ENCODE peak calls at places on chromosomes 4 and X, in six cellular contexts. One of them, this sample, is unnamed.

GRCh38 chr4:53592128-53592527 is 842 bp upstream of the LNX1 start:
- DNase-seq in GM12878: no peak
- DNase-seq in K562: no peak
- DNase-seq in GM12891: no peak
- DNase-seq in H1: no peak
- DNase-seq in HepG2: no peak
- DNase-seq in this sample: no peak

GRCh38 chr4:108370291-108370690 is 201.6 kb upstream of the LEF1 start:
- DNase-seq in GM12878: no peak
- DNase-seq in K562: no peak
- DNase-seq in GM12891: no peak
- DNase-seq in H1: no peak
- DNase-seq in HepG2: no peak
- DNase-seq in this sample: no peak

GRCh38 chrX:155263854-155264628 is at the start of gene RAB39B:
- DNase-seq in GM12878: peak
- DNase-seq in K562: no peak
- DNase-seq in GM12891: peak
- DNase-seq in H1: peak
- DNase-seq in HepG2: peak
- DNase-seq in this sample: peak

GRCh38 chr4:185456131-185456530 is 15.4 kb downstream of the CCDC110 start:
- DNase-seq in GM12878: no peak
- DNase-seq in K562: no peak
- DNase-seq in GM12891: no peak
- DNase-seq in H1: no peak
- DNase-seq in HepG2: no peak
- DNase-seq in this sample: no peak

GRCh38 chr4:15037923-15038541 is 35.8 kb downstream of the CPEB2 start:
- DNase-seq in GM12878: no peak
- DNase-seq in K562: no peak
- DNase-seq in GM12891: no peak
- DNase-seq in H1: no peak
- DNase-seq in HepG2: no peak
- DNase-seq in this sample: no peak

GRCh38 chr4:141657550-141657949 is 21.2 kb downstream of the IL15 start:
- DNase-seq in GM12878: no peak
- DNase-seq in K562: no peak
- DNase-seq in GM12891: no peak
- DNase-seq in H1: no peak
- DNase-seq in HepG2: no peak
- DNase-seq in this sample: no peak

GRCh38 chr4:163331629-163332360 is 601 bp downstream of the NPY1R start:
- DNase-seq in GM12878: no peak
- DNase-seq in K562: no peak
- DNase-seq in GM12891: peak
- DNase-seq in H1: peak
- DNase-seq in HepG2: no peak
- DNase-seq in this sample: no peak

GRCh38 chr4:67545996-67546356 is 673 bp upstream of the CENPC start:
- DNase-seq in GM12878: no peak
- DNase-seq in K562: no peak
- DNase-seq in GM12891: no peak
- DNase-seq in H1: no peak
- DNase-seq in HepG2: no peak
- DNase-seq in this sample: no peak

GRCh38 chr4:76003015-76003414 is 4.3 kb downstream of the CXCL9 start:
- DNase-seq in GM12878: no peak
- DNase-seq in K562: no peak
- DNase-seq in GM12891: no peak
- DNase-seq in H1: no peak
- DNase-seq in HepG2: no peak
- DNase-seq in this sample: no peak

GRCh38 chr4:79652232-79652631 is 244.2 kb upstream of the GK2 start:
- DNase-seq in GM12878: no peak
- DNase-seq in K562: no peak
- DNase-seq in GM12891: no peak
- DNase-seq in H1: no peak
- DNase-seq in HepG2: peak
- DNase-seq in this sample: no peak

GRCh38 chr4:124713213-124713592 is 671 bp upstream of the ANKRD50 start:
- DNase-seq in GM12878: no peak
- DNase-seq in K562: peak
- DNase-seq in GM12891: no peak
- DNase-seq in H1: peak
- DNase-seq in HepG2: peak
- DNase-seq in this sample: peak

GRCh38 chr4:168651374-168651773 is 154.5 kb downstream of the PALLD start:
- DNase-seq in GM12878: no peak
- DNase-seq in K562: no peak
- DNase-seq in GM12891: no peak
- DNase-seq in H1: no peak
- DNase-seq in HepG2: no peak
- DNase-seq in this sample: no peak

GRCh38 chr4:1375761-1376322 is 28.8 kb downstream of the UVSSA start:
- DNase-seq in GM12878: no peak
- DNase-seq in K562: no peak
- DNase-seq in GM12891: no peak
- DNase-seq in H1: no peak
- DNase-seq in HepG2: no peak
- DNase-seq in this sample: no peak

GRCh38 chrX:155262970-155263754 is 1.1 kb downstream of the RAB39B start:
- DNase-seq in GM12878: no peak
- DNase-seq in K562: no peak
- DNase-seq in GM12891: no peak
- DNase-seq in H1: no peak
- DNase-seq in HepG2: no peak
- DNase-seq in this sample: no peak

GRCh38 chr4:94798808-94799207 is 41.1 kb downstream of the BMPR1B start:
- DNase-seq in GM12878: no peak
- DNase-seq in K562: no peak
- DNase-seq in GM12891: no peak
- DNase-seq in H1: no peak
- DNase-seq in HepG2: no peak
- DNase-seq in this sample: no peak

DNA sequence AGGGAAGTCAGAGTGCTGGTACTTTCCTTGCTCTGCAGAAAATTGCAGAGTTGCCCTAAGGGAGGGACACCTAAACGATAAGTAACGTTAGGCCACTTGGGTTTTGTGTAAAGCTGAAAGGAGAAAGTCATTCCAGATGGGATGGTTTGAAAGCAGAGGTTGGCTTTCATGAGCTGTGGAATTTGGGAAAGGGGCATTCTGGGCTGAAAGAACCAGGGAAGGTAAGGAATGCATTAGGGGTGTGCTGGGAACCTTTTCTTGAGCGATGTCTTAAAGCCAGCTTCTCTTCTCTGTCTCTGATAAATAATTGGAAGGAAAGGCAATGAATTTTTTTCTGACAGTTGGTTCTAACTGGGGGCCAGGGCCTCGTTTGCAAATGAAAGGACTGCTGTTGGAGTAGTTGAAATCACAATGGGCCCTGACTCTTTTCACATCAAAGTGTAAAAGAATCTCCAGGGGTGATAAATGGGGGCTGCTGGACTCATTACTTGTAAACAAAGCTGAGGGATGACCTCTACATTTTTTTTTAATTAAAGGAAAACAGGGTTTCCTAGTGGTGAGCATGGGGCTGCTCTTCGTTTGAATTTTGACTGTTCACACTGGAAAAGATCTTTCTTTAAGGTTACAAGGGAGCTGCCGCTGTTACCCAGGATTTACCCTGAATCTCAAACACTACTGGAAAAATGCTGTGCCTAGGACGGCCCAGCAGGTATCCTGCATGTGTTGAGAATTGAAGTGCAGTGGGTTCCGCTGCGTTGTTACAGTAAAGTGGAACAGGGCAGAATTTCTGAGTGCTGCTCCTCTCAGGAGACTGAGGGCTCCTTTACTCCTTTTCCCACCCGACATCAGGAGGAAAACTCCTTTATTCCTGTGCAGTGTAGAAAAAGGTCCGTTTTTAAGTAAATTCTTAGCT is 25.0 kb downstream of the AFF1 start:
- DNase-seq in GM12878: no peak
- DNase-seq in K562: no peak
- DNase-seq in GM12891: no peak
- DNase-seq in H1: peak
- DNase-seq in HepG2: no peak
- DNase-seq in this sample: no peak
- TF ChIP-seq TAF1 in GM12878: no peak
- TF ChIP-seq TAF1 in K562: no peak
- TF ChIP-seq TAF1 in GM12891: no peak
- TF ChIP-seq TAF1 in H1: peak
- TF ChIP-seq TAF1 in HepG2: no peak
- TF ChIP-seq TAF1 in this sample: no peak

DNA sequence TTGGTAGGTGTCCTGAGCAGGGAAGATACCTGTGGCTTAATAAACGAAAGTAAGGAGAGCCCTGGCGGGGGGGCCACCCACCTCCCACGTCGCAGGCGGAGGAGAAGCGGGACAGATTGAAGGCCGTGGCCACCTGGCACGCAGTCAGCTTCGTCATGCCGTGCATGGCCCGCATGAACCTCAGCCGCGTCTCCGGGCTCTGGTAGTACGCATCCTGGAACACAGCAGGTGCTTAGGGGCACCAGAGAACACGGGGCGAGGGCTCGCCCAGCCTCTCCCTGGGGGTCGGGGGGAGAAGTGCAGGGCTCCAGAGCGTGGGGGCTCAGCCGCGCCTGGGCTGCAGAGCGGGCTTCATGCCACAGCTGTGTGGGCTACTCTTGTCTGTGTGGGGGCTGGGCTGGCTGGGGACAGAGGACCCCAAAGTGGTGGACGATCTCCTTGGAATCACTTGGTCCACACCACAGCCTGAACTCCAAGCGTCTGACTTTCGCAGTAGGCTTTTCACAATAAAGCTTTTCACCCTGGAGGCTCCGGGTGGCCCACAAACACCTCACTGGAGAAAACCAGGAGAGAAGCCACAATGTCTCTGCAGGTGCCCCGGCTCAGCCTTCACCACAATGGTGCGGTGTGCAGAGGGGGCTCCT is 27.1 kb upstream of the SLC25A6 start:
- DNase-seq in GM12878: no peak
- DNase-seq in K562: no peak
- DNase-seq in GM12891: no peak
- DNase-seq in H1: no peak
- DNase-seq in HepG2: no peak
- DNase-seq in this sample: no peak
- TF ChIP-seq POLR2A in GM12878: peak
- TF ChIP-seq POLR2A in K562: no peak
- TF ChIP-seq POLR2A in GM12891: no peak
- TF ChIP-seq POLR2A in H1: no peak
- TF ChIP-seq POLR2A in HepG2: no peak
- TF ChIP-seq POLR2A in this sample: no peak

GRCh38 chrX:24796204-24796603 is 102.5 kb downstream of the POLA1 start:
- DNase-seq in GM12878: no peak
- DNase-seq in K562: no peak
- DNase-seq in GM12891: no peak
- DNase-seq in H1: no peak
- DNase-seq in HepG2: no peak
- DNase-seq in this sample: no peak

GRCh38 chrX:24799565-24799964 is 105.8 kb downstream of the POLA1 start:
- DNase-seq in GM12878: no peak
- DNase-seq in K562: no peak
- DNase-seq in GM12891: no peak
- DNase-seq in H1: no peak
- DNase-seq in HepG2: no peak
- DNase-seq in this sample: no peak

GRCh38 chrX:24799078-24799477 is 105.4 kb downstream of the POLA1 start:
- DNase-seq in GM12878: no peak
- DNase-seq in K562: no peak
- DNase-seq in GM12891: no peak
- DNase-seq in H1: no peak
- DNase-seq in HepG2: no peak
- DNase-seq in this sample: no peak
- TF ChIP-seq TAF1 in GM12878: no peak
- TF ChIP-seq TAF1 in K562: no peak
- TF ChIP-seq TAF1 in GM12891: no peak
- TF ChIP-seq TAF1 in H1: no peak
- TF ChIP-seq TAF1 in HepG2: no peak
- TF ChIP-seq TAF1 in this sample: no peak

DNA sequence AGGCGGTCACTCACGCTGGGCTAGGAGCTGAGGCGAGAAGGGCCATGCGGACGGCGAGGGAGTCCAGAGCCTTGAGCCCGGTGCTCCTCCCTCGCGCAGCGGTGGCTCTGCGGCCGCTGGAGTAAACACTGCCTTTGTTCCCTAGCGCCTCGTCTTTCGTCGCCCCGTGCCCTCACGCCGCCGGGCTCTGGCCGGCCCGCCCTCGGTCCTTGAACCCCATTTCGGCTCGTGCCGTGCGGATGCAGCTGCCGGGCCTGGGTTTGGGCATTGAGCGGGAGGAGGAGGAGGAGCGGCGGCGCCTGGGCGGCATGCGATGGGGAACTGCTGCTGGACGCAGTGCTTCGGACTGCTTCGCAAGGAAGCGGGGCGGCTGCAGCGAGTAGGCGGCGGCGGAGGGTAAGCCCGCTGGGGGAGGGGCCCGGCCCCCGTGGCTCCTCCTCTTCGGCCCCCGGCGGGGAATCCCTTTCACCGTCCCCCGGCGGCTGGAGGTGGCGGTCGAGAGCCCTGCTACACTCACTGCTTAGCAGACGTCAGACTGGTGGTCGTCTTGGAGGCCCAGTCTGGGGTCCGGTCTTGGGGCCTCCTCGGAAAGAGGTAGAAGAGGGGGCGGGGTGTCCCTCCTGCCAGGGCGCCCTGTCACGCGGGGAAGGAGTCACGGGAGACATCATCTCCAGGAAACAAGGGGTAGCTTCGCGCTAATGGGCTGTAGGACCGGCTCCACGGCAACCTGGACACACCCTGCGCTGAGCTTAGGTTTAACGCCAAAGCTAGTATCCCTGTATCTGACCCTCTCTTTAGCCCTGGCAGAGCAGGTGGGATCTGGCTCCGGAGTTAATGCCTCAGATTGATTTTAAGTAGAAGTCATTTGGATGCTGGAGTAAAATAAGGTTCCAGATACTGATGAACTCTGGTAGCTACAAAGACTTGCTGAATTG is at the start of gene AP1AR:
- DNase-seq in GM12878: peak
- DNase-seq in K562: peak
- DNase-seq in GM12891: peak
- DNase-seq in H1: peak
- DNase-seq in HepG2: peak
- DNase-seq in this sample: peak
- TF ChIP-seq POLR2A in GM12878: peak
- TF ChIP-seq POLR2A in K562: peak
- TF ChIP-seq POLR2A in GM12891: peak
- TF ChIP-seq POLR2A in H1: peak
- TF ChIP-seq POLR2A in HepG2: peak
- TF ChIP-seq POLR2A in this sample: peak

DNA sequence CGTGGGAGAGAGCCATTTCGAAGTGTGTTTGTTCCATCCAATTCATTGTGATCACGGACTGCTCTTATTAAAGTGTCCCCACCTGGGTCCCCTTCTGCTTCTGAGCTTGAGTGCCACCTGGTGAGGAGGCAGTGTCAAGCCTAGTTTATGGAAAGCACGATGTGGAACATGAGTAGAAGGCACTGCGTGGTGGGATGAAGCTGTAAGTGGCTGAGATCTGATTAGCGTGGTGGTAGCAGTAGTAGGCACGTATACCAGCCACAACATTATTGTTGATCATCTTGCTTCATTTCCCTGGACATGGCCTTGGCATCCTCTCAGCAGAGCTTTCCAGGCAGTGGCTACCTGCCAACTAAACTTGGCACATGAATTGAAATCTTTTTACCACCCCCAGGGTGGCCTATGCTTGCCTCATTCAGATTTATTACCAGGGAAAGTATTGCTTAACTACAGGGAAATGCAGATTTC is 46.4 kb downstream of the GPAT3 start:
- DNase-seq in GM12878: no peak
- DNase-seq in K562: no peak
- DNase-seq in GM12891: no peak
- DNase-seq in H1: no peak
- DNase-seq in HepG2: no peak
- DNase-seq in this sample: no peak
- TF ChIP-seq TAF1 in GM12878: no peak
- TF ChIP-seq TAF1 in K562: no peak
- TF ChIP-seq TAF1 in GM12891: no peak
- TF ChIP-seq TAF1 in H1: no peak
- TF ChIP-seq TAF1 in HepG2: no peak
- TF ChIP-seq TAF1 in this sample: no peak